ENCODE peak calls at places on chromosomes 5 and 9, in six cellular contexts. G, T, I, K, U and A are unnamed samples.

GRCh38 chr5:150614651-150615040 is 25.8 kb upstream of the SYNPO start:
- DNase-seq in T (no peak), G (no peak), I (no peak), K (no peak), U (no peak), A (no peak)

GRCh38 chr9:114909657-114910056 is 20.7 kb downstream of the TNFSF8 start:
- DNase-seq in U (no peak), K (no peak), I (no peak), T (no peak), G (no peak), A (no peak)

GRCh38 chr5:74027732-74028338 is 401.8 kb downstream of the ARHGEF28 start:
- DNase-seq in K (no peak), U (no peak), G (no peak), I (no peak), T (no peak), A (no peak)

GRCh38 chr9:132240860-132241482 is 79.1 kb downstream of the NTNG2 start:
- DNase-seq in K (peak; percentile 77), U (peak; percentile 97), G (peak; percentile 95), I (peak; percentile 81), T (peak; percentile 99), A (peak; percentile 98)

GRCh38 chr5:163453705-163454104 is 6.2 kb downstream of the NUDCD2 start:
- DNase-seq in K (no peak), T (no peak), U (no peak), G (peak; percentile 47), I (peak; percentile 55), A (no peak)

GRCh38 chr5:54285573-54286124 is 24.7 kb downstream of the ARL15 start:
- DNase-seq in K (no peak), I (no peak), G (no peak), T (no peak), U (no peak), A (no peak)

GRCh38 chr5:141475625-141476131 is at the start of gene PCDHGC3:
- DNase-seq in T (peak; percentile 87), U (peak; percentile 87), G (peak; percentile 97), K (peak; percentile 41), I (peak; percentile 97), A (peak; percentile 87)

GRCh38 chr9:79667716-79668458 is 96.1 kb downstream of the TLE4 start:
- DNase-seq in T (no peak), G (no peak), K (peak; percentile 38), I (no peak), U (peak; percentile 77), A (no peak)

GRCh38 chr5:71938886-71939285 is 168.4 kb upstream of the MAP1B start:
- DNase-seq in I (no peak), T (no peak), U (peak; percentile 87), G (no peak), K (peak; percentile 4), A (no peak)

GRCh38 chr5:132363431-132364112 is 5.9 kb upstream of the SLC22A5 start:
- DNase-seq in G (peak; percentile 92), K (no peak), I (peak; percentile 94), U (peak; percentile 90), T (no peak), A (no peak)

GRCh38 chr9:105132576-105132975 is 111.9 kb upstream of the SLC44A1 start:
- DNase-seq in G (peak; percentile 56), U (peak; percentile 72), I (peak; percentile 47), T (no peak), K (peak; percentile 43), A (no peak)

GRCh38 chr9:133614678-133615077 is 5.5 kb upstream of the FAM163B start:
- DNase-seq in I (no peak), T (no peak), K (no peak), U (no peak), G (no peak), A (no peak)

GRCh38 chr5:33611882-33612281 is 171.1 kb downstream of the TARS1 start:
- DNase-seq in G (peak; percentile 66), K (no peak), U (no peak), I (peak; percentile 76), T (no peak), A (no peak)

GRCh38 chr5:136724161-136724560 is 358.8 kb upstream of the TRPC7 start:
- DNase-seq in K (no peak), G (no peak), T (no peak), I (no peak), U (no peak), A (no peak)

GRCh38 chr5:103036601-103037000 is 83.3 kb downstream of the GIN1 start:
- DNase-seq in U (no peak), G (no peak), T (no peak), K (no peak), I (no peak), A (no peak)

GRCh38 chr5:103041071-103041676 is 78.8 kb downstream of the GIN1 start:
- DNase-seq in I (peak; percentile 80), T (peak; percentile 41), G (peak; percentile 82), K (peak; percentile 20), U (peak; percentile 58), A (no peak)

GRCh38 chr5:103035701-103036100 is 84.2 kb downstream of the GIN1 start:
- DNase-seq in G (no peak), I (no peak), U (no peak), K (no peak), T (no peak), A (no peak)

GRCh38 chr5:103034662-103035392 is 85.1 kb downstream of the GIN1 start:
- DNase-seq in T (no peak), K (no peak), U (no peak), G (no peak), I (no peak), A (no peak)

GRCh38 chr5:103037673-103038455 is 82.1 kb downstream of the GIN1 start:
- DNase-seq in T (no peak), K (no peak), I (no peak), U (no peak), G (no peak), A (no peak)
- TF ChIP-seq CTCF in T (no peak), K (no peak), I (no peak), U (no peak), G (no peak), A (no peak)

GRCh38 chr9:121816845-121817450 is 165.5 kb downstream of the DAB2IP start:
- DNase-seq in K (no peak), T (no peak), I (no peak), G (no peak), U (no peak), A (no peak)

GRCh38 chr9:121815084-121815483 is 163.7 kb downstream of the DAB2IP start:
- DNase-seq in G (no peak), T (no peak), U (no peak), K (no peak), I (no peak), A (no peak)

GRCh38 chr9:121817476-121817875 is 166.0 kb downstream of the DAB2IP start:
- DNase-seq in T (no peak), G (no peak), K (no peak), I (no peak), U (no peak), A (no peak)

GRCh38 chr9:121815556-121816448 is 164.4 kb downstream of the DAB2IP start:
- DNase-seq in K (no peak), I (no peak), T (no peak), G (no peak), U (no peak), A (no peak)

GRCh38 chr9:121816449-121816817 is 165.0 kb downstream of the DAB2IP start:
- DNase-seq in K (no peak), G (no peak), T (no peak), U (no peak), I (no peak), A (no peak)
- TF ChIP-seq CTCF in K (no peak), G (no peak), T (no peak), U (no peak), I (no peak), A (no peak)

DNA sequence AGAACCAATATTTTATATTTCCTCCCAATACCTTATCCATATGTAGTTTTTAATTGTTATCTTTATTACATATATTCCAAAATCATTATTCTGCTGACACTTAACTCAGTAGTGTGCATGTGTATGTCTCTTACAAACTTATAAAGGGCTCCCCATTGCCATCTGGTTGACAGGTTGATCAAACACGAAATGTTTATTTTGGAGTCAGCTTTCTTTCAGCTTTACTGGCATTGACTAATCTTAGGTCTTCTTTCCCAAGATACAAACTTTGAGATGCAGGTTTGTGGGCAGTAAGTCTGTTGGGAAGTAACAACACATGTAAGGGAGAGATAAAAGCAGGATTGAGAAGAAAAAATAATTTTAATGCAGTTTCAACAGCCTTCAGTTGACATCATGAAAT is 716.0 kb upstream of the CHD1 start:
- DNase-seq in I (no peak), K (no peak), T (no peak), G (no peak), U (no peak), A (no peak)
- TF ChIP-seq CTCF in I (no peak), K (no peak), T (no peak), G (no peak), U (no peak), A (no peak)

GRCh38 chr5:111758284-111758628 is 1.3 kb upstream of the NREP start:
- DNase-seq in U (no peak), G (no peak), T (no peak), I (no peak), K (no peak), A (no peak)
- TF ChIP-seq CTCF in U (no peak), G (no peak), T (no peak), I (no peak), K (no peak), A (no peak)

DNA sequence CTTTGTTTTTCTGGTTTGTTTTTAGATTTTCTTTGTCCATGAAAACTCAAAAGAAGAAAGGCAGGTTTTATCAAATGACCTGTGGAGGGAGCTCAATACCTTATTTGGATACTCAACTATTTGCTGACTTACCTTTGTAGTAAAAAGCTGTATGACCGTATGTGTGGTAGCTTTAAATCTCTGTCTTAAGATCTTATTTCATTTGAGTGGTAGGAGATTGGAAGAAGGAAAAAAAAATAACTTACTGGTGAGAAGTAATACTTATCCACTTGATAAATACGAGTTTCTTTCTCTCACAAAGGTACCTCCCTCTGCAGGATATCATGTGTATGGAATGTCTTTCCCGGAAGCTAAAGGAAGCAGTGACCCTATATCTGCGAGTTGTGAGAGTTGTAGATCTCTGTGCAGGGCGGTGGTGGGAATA is 15.0 kb downstream of the FBXO38 start:
- DNase-seq in K (peak; percentile 9), U (no peak), I (no peak), G (no peak), T (no peak), A (no peak)
- TF ChIP-seq CTCF in K (peak; percentile 22), U (no peak), I (no peak), G (no peak), T (no peak), A (no peak)

DNA sequence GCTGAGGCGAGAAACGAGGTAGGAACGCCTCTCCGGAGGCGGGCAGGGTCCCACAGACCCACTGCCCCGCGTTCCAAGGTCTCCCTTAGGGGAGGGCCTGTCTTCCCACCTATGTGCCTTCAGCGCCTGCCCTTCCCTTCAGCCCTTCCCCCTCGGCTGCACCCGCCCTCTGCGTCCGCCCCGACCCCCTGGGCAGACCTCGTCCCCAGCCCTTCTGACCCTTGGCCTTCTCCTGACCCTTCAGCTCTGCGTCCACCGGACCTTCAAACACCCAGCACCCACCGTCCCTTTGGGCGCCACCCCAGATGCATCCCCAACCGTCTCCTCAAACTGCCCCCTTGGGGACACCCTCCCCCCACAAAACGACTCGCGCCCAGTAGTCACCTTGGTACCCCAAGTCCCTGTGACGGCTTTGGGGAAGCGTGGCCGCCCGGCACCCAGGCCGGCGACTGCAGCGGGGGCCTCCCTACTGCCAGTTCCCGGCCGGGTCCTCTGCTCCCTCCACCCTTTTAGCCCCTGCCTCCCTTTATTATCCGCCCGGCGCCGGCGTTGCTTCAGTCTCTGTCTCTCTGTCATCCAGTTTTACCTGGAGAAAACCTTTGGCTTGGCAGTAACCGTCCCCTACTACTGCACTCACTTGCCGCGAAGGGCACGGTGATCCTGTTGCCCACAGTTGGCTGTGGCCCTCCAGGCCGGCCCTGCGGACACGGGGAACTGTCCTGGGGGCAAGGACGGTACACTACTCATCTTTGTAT is 421 bp downstream of the RUSC2 start:
- DNase-seq in G (no peak), T (no peak), K (no peak), I (no peak), U (no peak), A (no peak)
- TF ChIP-seq CTCF in G (no peak), T (no peak), K (no peak), I (no peak), U (no peak), A (no peak)